ENCODE peak calls at places on chromosomes 6 and 20, in ten cellular contexts. G is stimulated activated naive CD8-positive, alpha-beta T cell treated with anti-CD3 and anti-CD28 coated beads, Interleukin-15, amount 100 ng/mL, for 72 hours; R is cardiac muscle cell; A is LHCN-M2; V is cardiac fibroblast; U is GM04504; B is Kasumi-1; P is NCI-H1092 treated with DMSO at 0.1 percent for 48 hours; M is activated CD4-positive, CD25-positive, alpha-beta regulatory T cell; H is WTC11. X is an unnamed sample.

GRCh38 chr6:15623282-15624116 is 39.3 kb downstream of the DTNBP1 start:
- DNase-seq in G (no peak), R (peak; percentile 42), A (peak; percentile 13), V (peak; percentile 51), U (no peak), B (peak; percentile 61), P (peak; percentile 0), M (no peak), H (no peak), X (no peak)

GRCh38 chr6:149127212-149127611 is 190.3 kb upstream of the TAB2 start:
- DNase-seq in G (no peak), R (no peak), A (peak; percentile 61), V (peak; percentile 63), U (no peak), B (no peak), P (no peak), M (no peak), H (no peak), X (peak; percentile 8)

GRCh38 chr6:127404133-127404532 is 55.1 kb downstream of the KIAA0408 start:
- DNase-seq in G (no peak), R (no peak), A (no peak), V (no peak), U (no peak), B (no peak), P (no peak), M (no peak), H (no peak), X (no peak)

GRCh38 chr6:32370510-32370909 is 1.2 kb downstream of the TSBP1 start:
- DNase-seq in G (no peak), R (no peak), A (peak; percentile 7), V (peak; percentile 55), U (no peak), B (no peak), P (no peak), M (no peak), H (no peak), X (no peak)

GRCh38 chr20:13220857-13221297 is at the start of gene ISM1:
- DNase-seq in G (peak; percentile 48), R (peak; percentile 36), A (no peak), V (peak; percentile 5), U (no peak), B (no peak), P (peak; percentile 43), M (peak; percentile 22), H (peak; percentile 36), X (no peak)

GRCh38 chr6:90484903-90485302 is 102.0 kb downstream of the MAP3K7 start:
- DNase-seq in G (no peak), R (no peak), A (no peak), V (no peak), U (no peak), B (no peak), P (no peak), M (no peak), H (no peak), X (no peak)

GRCh38 chr6:12851123-12851695 is 134.6 kb downstream of the PHACTR1 start:
- DNase-seq in G (no peak), R (no peak), A (peak; percentile 61), V (peak; percentile 29), U (no peak), B (no peak), P (no peak), M (no peak), H (no peak), X (no peak)

GRCh38 chr6:139334791-139335446 is 39.5 kb downstream of the CITED2 start:
- DNase-seq in G (no peak), R (no peak), A (peak; percentile 92), V (peak; percentile 98), U (peak; percentile 83), B (peak; percentile 19), P (no peak), M (no peak), H (no peak), X (peak; percentile 71)

GRCh38 chr6:67974931-67975330 is 660.2 kb upstream of the ADGRB3 start:
- DNase-seq in G (no peak), R (no peak), A (no peak), V (no peak), U (no peak), B (no peak), P (no peak), M (no peak), H (no peak), X (no peak)

GRCh38 chr6:151067684-151068596 is 171.8 kb upstream of the AKAP12 start:
- DNase-seq in G (no peak), R (no peak), A (peak; percentile 95), V (peak; percentile 99), U (peak; percentile 87), B (no peak), P (peak; percentile 13), M (no peak), H (no peak), X (peak; percentile 83)

GRCh38 chr6:100886078-100886477 is 4.9 kb upstream of the ASCC3 start:
- DNase-seq in G (no peak), R (no peak), A (no peak), V (peak; percentile 52), U (no peak), B (no peak), P (no peak), M (no peak), H (no peak), X (peak; percentile 10)

GRCh38 chr6:99241905-99242534 is 107.5 kb downstream of the FAXC start:
- DNase-seq in G (no peak), R (peak; percentile 26), A (peak; percentile 28), V (peak; percentile 44), U (peak; percentile 6), B (peak; percentile 86), P (peak; percentile 5), M (no peak), H (peak; percentile 37), X (peak; percentile 1)

GRCh38 chr6:113172531-113172966 is 684.6 kb upstream of the MARCKS start:
- DNase-seq in G (no peak), R (no peak), A (peak; percentile 81), V (no peak), U (no peak), B (no peak), P (peak; percentile 88), M (no peak), H (no peak), X (no peak)

GRCh38 chr20:4225778-4226177 is 210.4 kb upstream of the RNF24 start:
- DNase-seq in G (no peak), R (no peak), A (peak; percentile 99), V (peak; percentile 94), U (peak; percentile 91), B (no peak), P (no peak), M (no peak), H (no peak), X (peak; percentile 85)

GRCh38 chr20:60297649-60298048 is 339.4 kb downstream of the CDH26 start:
- DNase-seq in G (no peak), R (no peak), A (no peak), V (no peak), U (no peak), B (no peak), P (no peak), M (no peak), H (no peak), X (no peak)

X was measured in AG04450.